ENCODE peak calls at places on chromosome 2, in six cellular contexts. K is bronchial epithelial cell; G is sciatic nerve; J is T-helper 2 cell; E is choroid plexus epithelial cell; L is stimulated activated effector memory CD8-positive, alpha-beta T cell treated with anti-CD3 and anti-CD28 coated beads, Interleukin-12 subunit alpha, Interleukin-12 subunit beta, amount 100 ng/mL, for 72 hours. I is an unnamed sample.

GRCh38 chr2:191582355-191582754 is 95.6 kb upstream of the NABP1 start:
- DNase-seq in K (peak; percentile 97), L (no peak), E (peak; percentile 85), G (no peak), J (no peak), I (peak; percentile 67)

GRCh38 chr2:240737958-240738357 is 46.3 kb downstream of the AQP12A start:
- DNase-seq in K (no peak), E (no peak), G (no peak), L (no peak), J (no peak), I (no peak)

GRCh38 chr2:98915751-98916358 is 20.2 kb downstream of the CRACDL start:
- DNase-seq in J (no peak), E (no peak), K (peak; percentile 94), L (no peak), G (peak; percentile 18), I (no peak)

GRCh38 chr2:233700028-233700635 is 7.4 kb downstream of the UGT1A6 start:
- DNase-seq in L (no peak), E (peak; percentile 53), J (no peak), K (no peak), G (no peak), I (peak; percentile 97)

GRCh38 chr2:144705328-144706245 is 185.7 kb upstream of the ZEB2 start:
- DNase-seq in K (no peak), L (no peak), G (no peak), J (no peak), E (peak; percentile 89), I (peak; percentile 80)

GRCh38 chr2:234690569-234691225 is 193.8 kb upstream of the ARL4C start:
- DNase-seq in J (no peak), G (no peak), L (no peak), K (peak; percentile 76), E (no peak), I (peak; percentile 37)

GRCh38 chr2:166972002-166972401 is 83.7 kb downstream of the XIRP2 start:
- DNase-seq in L (no peak), J (no peak), K (no peak), G (no peak), E (no peak), I (no peak)

GRCh38 chr2:191617589-191617988 is 60.3 kb upstream of the NABP1 start:
- DNase-seq in E (no peak), K (peak; percentile 71), J (no peak), L (no peak), G (no peak), I (no peak)

GRCh38 chr2:363823-364470 is 76.1 kb upstream of the ALKAL2 start:
- DNase-seq in E (no peak), L (no peak), K (no peak), G (no peak), J (no peak), I (no peak)

GRCh38 chr2:7353571-7353970 is 436.4 kb downstream of the RNF144A start:
- DNase-seq in G (no peak), J (no peak), E (no peak), K (no peak), L (no peak), I (no peak)

GRCh38 chr2:136051001-136051724 is 65.7 kb upstream of the DARS1 start:
- DNase-seq in E (no peak), G (no peak), L (no peak), J (no peak), K (no peak), I (no peak)

GRCh38 chr2:239934571-239935171 is 90.5 kb downstream of the NDUFA10 start:
- DNase-seq in E (peak; percentile 77), K (peak; percentile 30), L (peak; percentile 33), G (peak; percentile 78), J (no peak), I (peak; percentile 54)

GRCh38 chr2:97950329-97951154 is 45.2 kb downstream of the TMEM131 start:
- DNase-seq in E (peak; percentile 89), L (no peak), K (peak; percentile 84), J (no peak), G (no peak), I (peak; percentile 91)

GRCh38 chr2:3728104-3729054 is 25.0 kb downstream of the DCDC2C start:
- DNase-seq in E (peak; percentile 80), L (no peak), G (no peak), K (peak; percentile 26), J (no peak), I (peak; percentile 61)

GRCh38 chr2:44171018-44171417 is 2.3 kb downstream of the PPM1B start:
- DNase-seq in K (peak; percentile 81), G (no peak), J (no peak), L (no peak), E (peak; percentile 58), I (peak; percentile 57)